ENCODE peak calls at places on chromosomes 1 and 21, in four cellular contexts. One of them, this sample, is unnamed.

GRCh38 chr1:91557039-91557690 is 56.5 kb downstream of the CDC7 start:
- DNase-seq in OCI-LY7: no peak
- DNase-seq in A172: no peak
- DNase-seq in endodermal cell: no peak
- DNase-seq in this sample: no peak

GRCh38 chr1:204634260-204634910 is 51.2 kb downstream of the LRRN2 start:
- DNase-seq in OCI-LY7: no peak
- DNase-seq in A172: no peak
- DNase-seq in endodermal cell: no peak
- DNase-seq in this sample: no peak

GRCh38 chr1:60898987-60899386 is 183.4 kb upstream of the NFIA start:
- DNase-seq in OCI-LY7: no peak
- DNase-seq in A172: no peak
- DNase-seq in endodermal cell: no peak
- DNase-seq in this sample: peak

GRCh38 chr1:27588256-27589232 is 15.4 kb downstream of the AHDC1 start:
- DNase-seq in OCI-LY7: no peak
- DNase-seq in A172: no peak
- DNase-seq in endodermal cell: no peak
- DNase-seq in this sample: no peak

GRCh38 chr1:59827055-59827643 is 12.4 kb downstream of the HOOK1 start:
- DNase-seq in OCI-LY7: no peak
- DNase-seq in A172: no peak
- DNase-seq in endodermal cell: no peak
- DNase-seq in this sample: no peak

GRCh38 chr1:180927348-180927747 is 14.7 kb downstream of the KIAA1614 start:
- DNase-seq in OCI-LY7: no peak
- DNase-seq in A172: no peak
- DNase-seq in endodermal cell: no peak
- DNase-seq in this sample: no peak

GRCh38 chr1:230250676-230251075 is 175.5 kb downstream of the PGBD5 start:
- DNase-seq in OCI-LY7: no peak
- DNase-seq in A172: no peak
- DNase-seq in endodermal cell: peak
- DNase-seq in this sample: no peak

GRCh38 chr1:20819818-20820217 is 32.7 kb upstream of the HP1BP3 start:
- DNase-seq in OCI-LY7: no peak
- DNase-seq in A172: no peak
- DNase-seq in endodermal cell: no peak
- DNase-seq in this sample: no peak

GRCh38 chr21:41612674-41613250 is 104.8 kb upstream of the TMPRSS2 start:
- DNase-seq in OCI-LY7: peak
- DNase-seq in A172: peak
- DNase-seq in endodermal cell: peak
- DNase-seq in this sample: no peak

GRCh38 chr1:153598309-153599172 is 14.4 kb downstream of the S100A16 start:
- DNase-seq in OCI-LY7: peak
- DNase-seq in A172: peak
- DNase-seq in endodermal cell: peak
- DNase-seq in this sample: peak

GRCh38 chr1:201877877-201878339 is 10.8 kb upstream of the SHISA4 start:
- DNase-seq in OCI-LY7: peak
- DNase-seq in A172: peak
- DNase-seq in endodermal cell: peak
- DNase-seq in this sample: peak

GRCh38 chr1:233255145-233255544 is 40.4 kb downstream of the PCNX2 start:
- DNase-seq in OCI-LY7: no peak
- DNase-seq in A172: no peak
- DNase-seq in endodermal cell: peak
- DNase-seq in this sample: no peak

GRCh38 chr1:50720457-50721053 is 239.5 kb downstream of the FAF1 start:
- DNase-seq in OCI-LY7: no peak
- DNase-seq in A172: no peak
- DNase-seq in endodermal cell: no peak
- DNase-seq in this sample: no peak

GRCh38 chr1:168225476-168226190 is at the start of gene SFT2D2:
- DNase-seq in OCI-LY7: peak
- DNase-seq in A172: peak
- DNase-seq in endodermal cell: peak
- DNase-seq in this sample: peak

GRCh38 chr1:16318544-16318943 is 33.7 kb downstream of the FBXO42 start:
- DNase-seq in OCI-LY7: no peak
- DNase-seq in A172: no peak
- DNase-seq in endodermal cell: no peak
- DNase-seq in this sample: no peak

GRCh38 chr21:27112186-27112585 is 145.3 kb upstream of the ADAMTS5 start:
- DNase-seq in OCI-LY7: no peak
- DNase-seq in A172: no peak
- DNase-seq in endodermal cell: no peak
- DNase-seq in this sample: no peak

GRCh38 chr1:89942825-89943658 is 51.9 kb upstream of the ZNF326 start:
- DNase-seq in OCI-LY7: no peak
- DNase-seq in A172: no peak
- DNase-seq in endodermal cell: no peak
- DNase-seq in this sample: no peak

GRCh38 chr1:150507912-150508864 is at the start of gene ECM1:
- DNase-seq in OCI-LY7: no peak
- DNase-seq in A172: peak
- DNase-seq in endodermal cell: peak
- DNase-seq in this sample: no peak

GRCh38 chr1:4084053-4084431 is 184.0 kb upstream of the C1orf174 start:
- DNase-seq in OCI-LY7: no peak
- DNase-seq in A172: no peak
- DNase-seq in endodermal cell: no peak
- DNase-seq in this sample: no peak

GRCh38 chr1:244970661-244971523 is 106.5 kb upstream of the HNRNPU start:
- DNase-seq in OCI-LY7: peak
- DNase-seq in A172: peak
- DNase-seq in endodermal cell: peak
- DNase-seq in this sample: peak

GRCh38 chr21:46210378-46211136 is 18.0 kb downstream of the LSS start:
- DNase-seq in OCI-LY7: no peak
- DNase-seq in A172: no peak
- DNase-seq in endodermal cell: no peak
- DNase-seq in this sample: no peak

GRCh38 chr21:44911384-44912157 is 9.1 kb downstream of the ITGB2 start:
- DNase-seq in OCI-LY7: peak
- DNase-seq in A172: peak
- DNase-seq in endodermal cell: peak
- DNase-seq in this sample: no peak

GRCh38 chr1:84298688-84299535 is 2.6 kb upstream of the SAMD13 start:
- DNase-seq in OCI-LY7: peak
- DNase-seq in A172: peak
- DNase-seq in endodermal cell: peak
- DNase-seq in this sample: no peak

GRCh38 chr1:241357366-241358305 is 631 bp upstream of the RGS7 start:
- DNase-seq in OCI-LY7: no peak
- DNase-seq in A172: peak
- DNase-seq in endodermal cell: no peak
- DNase-seq in this sample: no peak

GRCh38 chr1:67898033-67898726 is 64.9 kb upstream of the GNG12 start:
- DNase-seq in OCI-LY7: no peak
- DNase-seq in A172: peak
- DNase-seq in endodermal cell: no peak
- DNase-seq in this sample: no peak

GRCh38 chr1:43288058-43288784 is 2.8 kb upstream of the C1orf210 start:
- DNase-seq in OCI-LY7: no peak
- DNase-seq in A172: no peak
- DNase-seq in endodermal cell: no peak
- DNase-seq in this sample: no peak

GRCh38 chr1:1360511-1361169 is 2.3 kb upstream of the MXRA8 start:
- DNase-seq in OCI-LY7: no peak
- DNase-seq in A172: peak
- DNase-seq in endodermal cell: peak
- DNase-seq in this sample: no peak

GRCh38 chr1:153928776-153929432 is 6.1 kb upstream of the GATAD2B start:
- DNase-seq in OCI-LY7: no peak
- DNase-seq in A172: no peak
- DNase-seq in endodermal cell: no peak
- DNase-seq in this sample: no peak

GRCh38 chr1:966603-967295 is 467 bp downstream of the PLEKHN1 start:
- DNase-seq in OCI-LY7: peak
- DNase-seq in A172: peak
- DNase-seq in endodermal cell: peak
- DNase-seq in this sample: peak

GRCh38 chr1:198122693-198123092 is 34.1 kb upstream of the NEK7 start:
- DNase-seq in OCI-LY7: no peak
- DNase-seq in A172: no peak
- DNase-seq in endodermal cell: no peak
- DNase-seq in this sample: no peak

GRCh38 chr21:26918318-26919065 is 48.4 kb downstream of the ADAMTS5 start:
- DNase-seq in OCI-LY7: no peak
- DNase-seq in A172: peak
- DNase-seq in endodermal cell: no peak
- DNase-seq in this sample: no peak

GRCh38 chr21:42039470-42039901 is 29.3 kb upstream of the ZBTB21 start:
- DNase-seq in OCI-LY7: no peak
- DNase-seq in A172: peak
- DNase-seq in endodermal cell: no peak
- DNase-seq in this sample: no peak

GRCh38 chr21:39518055-39518844 is 66.5 kb downstream of the SH3BGR start:
- DNase-seq in OCI-LY7: peak
- DNase-seq in A172: peak
- DNase-seq in endodermal cell: peak
- DNase-seq in this sample: peak

GRCh38 chr1:192358822-192359221 is 42.0 kb downstream of the RGS21 start:
- DNase-seq in OCI-LY7: no peak
- DNase-seq in A172: no peak
- DNase-seq in endodermal cell: no peak
- DNase-seq in this sample: no peak

GRCh38 chr1:166062695-166063094 is 104.1 kb downstream of the FAM78B start:
- DNase-seq in OCI-LY7: no peak
- DNase-seq in A172: no peak
- DNase-seq in endodermal cell: no peak
- DNase-seq in this sample: no peak

GRCh38 chr1:80427886-80428285 is 1372.8 kb upstream of the ADGRL2 start:
- DNase-seq in OCI-LY7: no peak
- DNase-seq in A172: no peak
- DNase-seq in endodermal cell: no peak
- DNase-seq in this sample: no peak

GRCh38 chr1:55362558-55362957 is 147.4 kb upstream of the USP24 start:
- DNase-seq in OCI-LY7: no peak
- DNase-seq in A172: peak
- DNase-seq in endodermal cell: no peak
- DNase-seq in this sample: peak